ENCODE peak calls at places on chromosome 3, in nine cellular contexts. N, Z, V, M, I, B, U, T and D are unnamed samples.
A peak's percentile ranks its signal among the peaks of the same experiment; 100 is the strongest.

GRCh38 chr3:87359807-87360206 is 83.4 kb upstream of the POU1F1 start:
- DNase-seq in N (no peak), I (no peak), B (no peak), T (no peak), M (no peak), Z (no peak), U (no peak), V (no peak), D (no peak)

GRCh38 chr3:111241960-111242359 is 170.3 kb downstream of the NECTIN3 start:
- DNase-seq in M (no peak), V (no peak), T (no peak), U (no peak), N (no peak), B (no peak), I (no peak), Z (no peak), D (no peak)

GRCh38 chr3:69491980-69492379 is 106.1 kb upstream of the FRMD4B start:
- DNase-seq in V (no peak), U (no peak), Z (no peak), I (no peak), B (no peak), T (no peak), M (no peak), N (no peak), D (no peak)

GRCh38 chr3:33047842-33048834 is 48.8 kb downstream of the GLB1 start:
- DNase-seq in M (no peak), I (no peak), N (no peak), T (no peak), Z (no peak), B (no peak), U (no peak), V (no peak), D (no peak)

GRCh38 chr3:13111874-13112520 is 38.8 kb upstream of the IQSEC1 start:
- DNase-seq in U (no peak), Z (no peak), T (no peak), B (no peak), V (no peak), N (no peak), M (no peak), I (no peak), D (no peak)

GRCh38 chr3:152720941-152721718 is 113.8 kb upstream of the P2RY1 start:
- DNase-seq in I (no peak), V (no peak), Z (no peak), U (no peak), B (no peak), N (no peak), M (no peak), T (no peak), D (no peak)

GRCh38 chr3:96852849-96853248 is 38.5 kb downstream of the EPHA6 start:
- DNase-seq in U (no peak), V (no peak), B (no peak), M (no peak), N (no peak), I (no peak), T (no peak), Z (no peak), D (no peak)

GRCh38 chr3:185161761-185162160 is 8.9 kb upstream of the C3orf70 start:
- DNase-seq in V (no peak), M (no peak), Z (no peak), I (no peak), B (no peak), U (no peak), T (no peak), N (no peak), D (no peak)

GRCh38 chr3:149983628-149984027 is 12.9 kb upstream of the PFN2 start:
- DNase-seq in Z (no peak), M (no peak), T (no peak), N (no peak), B (no peak), V (no peak), I (no peak), U (no peak), D (no peak)

GRCh38 chr3:44803298-44803697 is 41.7 kb downstream of the KIF15 start:
- DNase-seq in V (no peak), N (no peak), M (no peak), U (no peak), I (no peak), T (no peak), Z (no peak), B (no peak), D (no peak)

GRCh38 chr3:169044341-169045113 is 619.0 kb downstream of the MECOM start:
- DNase-seq in N (peak; percentile 52), T (no peak), M (peak; percentile 93), V (peak; percentile 66), U (peak; percentile 89), B (no peak), Z (no peak), I (no peak), D (peak; percentile 61)

GRCh38 chr3:12893247-12893646 is 51.9 kb upstream of the RPL32 start:
- DNase-seq in I (no peak), T (no peak), U (no peak), Z (no peak), N (no peak), V (no peak), M (no peak), B (no peak), D (no peak)

GRCh38 chr3:18681946-18682345 is 256.8 kb upstream of the SATB1 start:
- DNase-seq in M (no peak), I (no peak), N (no peak), B (no peak), V (no peak), T (no peak), U (no peak), Z (no peak), D (no peak)

GRCh38 chr3:60755094-60755493 is 496.2 kb downstream of the FHIT start:
- DNase-seq in V (no peak), I (no peak), Z (no peak), N (no peak), M (no peak), B (no peak), U (no peak), T (no peak), D (no peak)

GRCh38 chr3:126380011-126380768 is 14.5 kb upstream of the CFAP100 start:
- DNase-seq in M (no peak), B (no peak), N (no peak), U (no peak), I (no peak), Z (no peak), T (no peak), V (no peak), D (no peak)

GRCh38 chr3:185656321-185656840 is 70.3 kb downstream of the SENP2 start:
- DNase-seq in Z (no peak), N (peak; percentile 97), M (peak; percentile 99), I (no peak), B (no peak), V (peak; percentile 95), U (peak; percentile 99), T (peak; percentile 87), D (peak; percentile 99)

GRCh38 chr3:162295323-162295983 is 798.8 kb downstream of the OTOL1 start:
- DNase-seq in I (no peak), Z (no peak), B (no peak), T (no peak), V (no peak), M (peak; percentile 98), U (peak; percentile 98), N (peak; percentile 89), D (peak; percentile 78)

GRCh38 chr3:188904670-188905069 is 267.1 kb upstream of the TPRG1 start:
- DNase-seq in Z (no peak), N (peak; percentile 48), U (peak; percentile 74), V (no peak), B (no peak), T (no peak), I (no peak), M (peak; percentile 54), D (peak; percentile 81)

GRCh38 chr3:185042357-185042756 is 110.5 kb downstream of the C3orf70 start:
- DNase-seq in T (no peak), M (no peak), B (no peak), I (no peak), N (no peak), V (no peak), U (peak; percentile 62), Z (no peak), D (no peak)

GRCh38 chr3:111684640-111685039 is 89.5 kb upstream of the ZBED2 start:
- DNase-seq in M (no peak), V (no peak), T (no peak), B (no peak), U (no peak), I (no peak), N (no peak), Z (no peak), D (no peak)

GRCh38 chr3:165133188-165133899 is 55.0 kb upstream of the SI start:
- DNase-seq in Z (no peak), N (no peak), B (no peak), I (no peak), U (no peak), M (no peak), V (no peak), T (no peak), D (no peak)

GRCh38 chr3:13011369-13012227 is 61.6 kb downstream of the IQSEC1 start:
- DNase-seq in B (peak; percentile 80), M (no peak), T (no peak), Z (peak; percentile 73), I (no peak), V (no peak), U (no peak), N (no peak), D (no peak)

GRCh38 chr3:18556503-18556902 is 131.4 kb upstream of the SATB1 start:
- DNase-seq in M (no peak), Z (peak; percentile 54), U (peak; percentile 58), I (no peak), B (peak; percentile 13), V (no peak), T (no peak), N (no peak), D (no peak)

GRCh38 chr3:51099794-51100542 is 285.1 kb upstream of the MANF start:
- DNase-seq in U (peak; percentile 44), V (peak; percentile 50), Z (peak; percentile 6), B (peak; percentile 23), I (no peak), M (peak; percentile 40), T (no peak), N (no peak), D (peak; percentile 66)

GRCh38 chr3:15631426-15632211 is 30.1 kb downstream of the BTD start:
- DNase-seq in U (no peak), M (peak; percentile 2), N (no peak), Z (no peak), V (no peak), I (no peak), B (no peak), T (no peak), D (no peak)

GRCh38 chr3:126126811-126127431 is 43.0 kb upstream of the SLC41A3 start:
- DNase-seq in N (no peak), V (no peak), Z (no peak), T (peak; percentile 30), B (no peak), U (no peak), I (no peak), M (no peak), D (no peak)

GRCh38 chr3:10632741-10633140 is 127.4 kb upstream of the ATP2B2 start:
- DNase-seq in M (no peak), U (no peak), B (no peak), T (no peak), I (no peak), Z (no peak), V (no peak), N (no peak), D (no peak)

GRCh38 chr3:73255609-73256029 is 194.2 kb downstream of the EBLN2 start:
- DNase-seq in N (no peak), T (peak; percentile 53), Z (no peak), I (no peak), V (no peak), M (peak; percentile 25), B (peak; percentile 44), U (peak; percentile 95), D (peak; percentile 90)

GRCh38 chr3:31027191-31027761 is 132.8 kb upstream of the GADL1 start:
- DNase-seq in U (no peak), V (no peak), I (no peak), Z (no peak), B (no peak), T (no peak), M (no peak), N (no peak), D (no peak)

GRCh38 chr3:73379465-73379864 is 245.3 kb downstream of the PDZRN3 start:
- DNase-seq in N (no peak), V (peak; percentile 27), Z (no peak), M (no peak), I (no peak), B (no peak), T (no peak), U (peak; percentile 27), D (peak; percentile 23)

GRCh38 chr3:144636833-144637232 is 665.2 kb downstream of the DIPK2A start:
- DNase-seq in V (no peak), Z (no peak), U (no peak), T (no peak), B (no peak), M (no peak), N (no peak), I (no peak), D (no peak)